ENCODE peak calls at places on chromosome 17, in four cellular contexts. One of them, this sample, is unnamed.

GRCh38 chr17:2194778-2195417 is 108.7 kb downstream of the SMG6 start:
- DNase-seq in K562: no peak
- DNase-seq in A549: no peak
- DNase-seq in HepG2: no peak
- DNase-seq in this sample: peak

GRCh38 chr17:6669479-6670212 is 18.1 kb downstream of the C17orf100 start:
- DNase-seq in K562: no peak
- DNase-seq in A549: peak
- DNase-seq in HepG2: no peak
- DNase-seq in this sample: no peak

GRCh38 chr17:65117384-65118035 is 19.7 kb upstream of the RGS9 start:
- DNase-seq in K562: no peak
- DNase-seq in A549: no peak
- DNase-seq in HepG2: no peak
- DNase-seq in this sample: no peak

GRCh38 chr17:43528319-43528987 is 17.7 kb downstream of the ETV4 start:
- DNase-seq in K562: peak
- DNase-seq in A549: no peak
- DNase-seq in HepG2: peak
- DNase-seq in this sample: no peak

GRCh38 chr17:69166957-69167356 is 25.3 kb upstream of the ABCA6 start:
- DNase-seq in K562: no peak
- DNase-seq in A549: no peak
- DNase-seq in HepG2: no peak
- DNase-seq in this sample: no peak

GRCh38 chr17:57277923-57278604 is 21.7 kb downstream of the MSI2 start:
- DNase-seq in K562: no peak
- DNase-seq in A549: no peak
- DNase-seq in HepG2: no peak
- DNase-seq in this sample: no peak

GRCh38 chr17:75490173-75490743 is 25.1 kb downstream of the CASKIN2 start:
- DNase-seq in K562: no peak
- DNase-seq in A549: no peak
- DNase-seq in HepG2: no peak
- DNase-seq in this sample: no peak

GRCh38 chr17:15404116-15404730 is 62.8 kb upstream of the TEKT3 start:
- DNase-seq in K562: no peak
- DNase-seq in A549: no peak
- DNase-seq in HepG2: no peak
- DNase-seq in this sample: no peak

GRCh38 chr17:32341141-32341856 is 674 bp downstream of the C17orf75 start:
- DNase-seq in K562: peak
- DNase-seq in A549: peak
- DNase-seq in HepG2: peak
- DNase-seq in this sample: no peak

GRCh38 chr17:73194514-73195222 is 1.8 kb downstream of the COG1 start:
- DNase-seq in K562: no peak
- DNase-seq in A549: no peak
- DNase-seq in HepG2: no peak
- DNase-seq in this sample: no peak

GRCh38 chr17:50630524-50631194 is 4.0 kb upstream of the ABCC3 start:
- DNase-seq in K562: peak
- DNase-seq in A549: peak
- DNase-seq in HepG2: peak
- DNase-seq in this sample: no peak

GRCh38 chr17:47618416-47618815 is 31.3 kb upstream of the KPNB1 start:
- DNase-seq in K562: peak
- DNase-seq in A549: peak
- DNase-seq in HepG2: peak
- DNase-seq in this sample: no peak

GRCh38 chr17:64455993-64456885 is 7.3 kb downstream of the MILR1 start:
- DNase-seq in K562: no peak
- DNase-seq in A549: no peak
- DNase-seq in HepG2: no peak
- DNase-seq in this sample: no peak

GRCh38 chr17:53633856-53634255 is 188.9 kb upstream of the KIF2B start:
- DNase-seq in K562: no peak
- DNase-seq in A549: no peak
- DNase-seq in HepG2: no peak
- DNase-seq in this sample: no peak

GRCh38 chr17:44304651-44305050 is 3.8 kb upstream of the RUNDC3A start:
- DNase-seq in K562: no peak
- DNase-seq in A549: no peak
- DNase-seq in HepG2: no peak
- DNase-seq in this sample: no peak

GRCh38 chr17:43477832-43478634 is 5.7 kb upstream of the DHX8 start:
- DNase-seq in K562: no peak
- DNase-seq in A549: no peak
- DNase-seq in HepG2: peak
- DNase-seq in this sample: no peak

GRCh38 chr17:32819035-32819434 is 57.9 kb downstream of the MYO1D start:
- DNase-seq in K562: peak
- DNase-seq in A549: no peak
- DNase-seq in HepG2: no peak
- DNase-seq in this sample: no peak

GRCh38 chr17:81083125-81083765 is 48.3 kb downstream of the BAIAP2 start:
- DNase-seq in K562: no peak
- DNase-seq in A549: no peak
- DNase-seq in HepG2: peak
- DNase-seq in this sample: no peak

GRCh38 chr17:47239663-47240374 is 13.8 kb upstream of the ITGB3 start:
- DNase-seq in K562: no peak
- DNase-seq in A549: peak
- DNase-seq in HepG2: no peak
- DNase-seq in this sample: no peak

GRCh38 chr17:44473367-44473766 is 29.8 kb downstream of the GPATCH8 start:
- DNase-seq in K562: no peak
- DNase-seq in A549: no peak
- DNase-seq in HepG2: no peak
- DNase-seq in this sample: no peak

GRCh38 chr17:80942360-80943345 is 49.0 kb upstream of the CHMP6 start:
- DNase-seq in K562: no peak
- DNase-seq in A549: no peak
- DNase-seq in HepG2: no peak
- DNase-seq in this sample: no peak

GRCh38 chr17:38431343-38432145 is 3.3 kb downstream of the ARHGAP23 start:
- DNase-seq in K562: no peak
- DNase-seq in A549: no peak
- DNase-seq in HepG2: no peak
- DNase-seq in this sample: no peak

GRCh38 chr17:36814958-36815357 is 122.3 kb upstream of the LHX1 start:
- DNase-seq in K562: no peak
- DNase-seq in A549: no peak
- DNase-seq in HepG2: no peak
- DNase-seq in this sample: no peak

GRCh38 chr17:5422505-5422904 is 2.5 kb downstream of the RPAIN start:
- DNase-seq in K562: no peak
- DNase-seq in A549: peak
- DNase-seq in HepG2: peak
- DNase-seq in this sample: no peak

GRCh38 chr17:38751144-38751802 is 1.3 kb upstream of the PSMB3 start:
- DNase-seq in K562: no peak
- DNase-seq in A549: peak
- DNase-seq in HepG2: no peak
- DNase-seq in this sample: no peak

GRCh38 chr17:1256699-1257098 is 13.5 kb upstream of the BHLHA9 start:
- DNase-seq in K562: no peak
- DNase-seq in A549: no peak
- DNase-seq in HepG2: no peak
- DNase-seq in this sample: no peak

GRCh38 chr17:42251115-42251514 is 25.1 kb downstream of the STAT5B start:
- DNase-seq in K562: peak
- DNase-seq in A549: peak
- DNase-seq in HepG2: peak
- DNase-seq in this sample: no peak

GRCh38 chr17:876272-876671 is 94.1 kb downstream of the MRM3 start:
- DNase-seq in K562: no peak
- DNase-seq in A549: no peak
- DNase-seq in HepG2: no peak
- DNase-seq in this sample: no peak

GRCh38 chr17:50274142-50274944 is at the start of gene TMEM92:
- DNase-seq in K562: peak
- DNase-seq in A549: peak
- DNase-seq in HepG2: no peak
- DNase-seq in this sample: peak

GRCh38 chr17:47305302-47305923 is 18.3 kb upstream of the EFCAB13 start:
- DNase-seq in K562: no peak
- DNase-seq in A549: peak
- DNase-seq in HepG2: peak
- DNase-seq in this sample: no peak

GRCh38 chr17:42845556-42845917 is 1.2 kb downstream of the AOC2 start:
- DNase-seq in K562: no peak
- DNase-seq in A549: no peak
- DNase-seq in HepG2: no peak
- DNase-seq in this sample: no peak

GRCh38 chr17:47935961-47936360 is 5.4 kb upstream of the PNPO start:
- DNase-seq in K562: peak
- DNase-seq in A549: peak
- DNase-seq in HepG2: no peak
- DNase-seq in this sample: no peak

GRCh38 chr17:48553190-48553547 is 8.3 kb upstream of the HOXB2 start:
- DNase-seq in K562: no peak
- DNase-seq in A549: no peak
- DNase-seq in HepG2: no peak
- DNase-seq in this sample: no peak

GRCh38 chr17:41863074-41863843 is 2.0 kb downstream of the KLHL11 start:
- DNase-seq in K562: no peak
- DNase-seq in A549: no peak
- DNase-seq in HepG2: no peak
- DNase-seq in this sample: no peak

GRCh38 chr17:41635121-41636097 is 11.0 kb upstream of the KRT17 start:
- DNase-seq in K562: no peak
- DNase-seq in A549: no peak
- DNase-seq in HepG2: no peak
- DNase-seq in this sample: no peak

GRCh38 chr17:47678196-47678595 is 15.8 kb upstream of the TBKBP1 start:
- DNase-seq in K562: no peak
- DNase-seq in A549: no peak
- DNase-seq in HepG2: no peak
- DNase-seq in this sample: no peak

GRCh38 chr17:12085076-12085949 is 64.6 kb downstream of the MAP2K4 start:
- DNase-seq in K562: no peak
- DNase-seq in A549: peak
- DNase-seq in HepG2: peak
- DNase-seq in this sample: no peak

GRCh38 chr17:73956595-73957465 is 246.6 kb upstream of the RPL38 start:
- DNase-seq in K562: peak
- DNase-seq in A549: peak
- DNase-seq in HepG2: peak
- DNase-seq in this sample: peak

GRCh38 chr17:79221597-79221996 is 147.0 kb downstream of the ENGASE start:
- DNase-seq in K562: no peak
- DNase-seq in A549: no peak
- DNase-seq in HepG2: no peak
- DNase-seq in this sample: no peak
- TF ChIP-seq PHF8 in K562: no peak
- TF ChIP-seq PHF8 in A549: no peak
- TF ChIP-seq PHF8 in HepG2: no peak
- TF ChIP-seq PHF8 in this sample: no peak

DNA sequence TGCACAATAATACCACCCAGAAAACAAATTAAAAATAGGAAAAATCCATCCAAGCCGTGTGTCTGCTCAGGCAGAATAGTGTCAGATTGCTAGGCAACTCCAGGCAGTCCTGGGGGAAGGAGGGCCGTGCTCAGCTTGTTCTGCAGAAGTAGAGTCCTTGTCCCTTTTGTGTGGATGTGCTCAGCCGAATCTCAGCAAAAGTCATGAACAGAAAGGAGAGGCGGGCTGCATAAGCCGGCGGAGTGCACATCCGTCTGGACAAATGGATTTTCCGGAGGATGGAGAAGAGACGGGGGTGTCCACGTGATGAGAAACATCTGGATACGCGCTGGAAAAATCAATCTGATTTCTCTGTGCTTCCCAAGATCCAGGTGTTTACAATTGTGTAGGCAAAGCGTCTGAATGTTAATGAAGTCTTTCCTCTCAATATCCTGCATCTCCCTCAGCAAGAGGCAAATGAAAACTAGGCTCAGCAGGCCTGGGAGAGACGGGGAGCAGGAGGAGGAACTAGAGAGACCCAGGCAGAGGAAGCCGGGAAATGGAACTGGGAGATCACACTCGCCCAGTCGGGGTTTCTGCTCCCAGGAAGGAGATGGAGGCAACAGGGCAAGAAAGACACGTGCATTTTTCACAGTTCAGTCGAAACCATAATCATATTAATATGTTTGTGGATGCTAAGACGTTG is 7.7 kb upstream of the RBFOX3 start:
- DNase-seq in K562: no peak
- DNase-seq in A549: no peak
- DNase-seq in HepG2: no peak
- DNase-seq in this sample: peak
- TF ChIP-seq PHF8 in K562: no peak
- TF ChIP-seq PHF8 in A549: no peak
- TF ChIP-seq PHF8 in HepG2: no peak
- TF ChIP-seq PHF8 in this sample: no peak

GRCh38 chr17:20206591-20206990 is 197.4 kb downstream of the SPECC1 start:
- DNase-seq in K562: no peak
- DNase-seq in A549: peak
- DNase-seq in HepG2: no peak
- DNase-seq in this sample: no peak
- TF ChIP-seq PHF8 in K562: no peak
- TF ChIP-seq PHF8 in A549: no peak
- TF ChIP-seq PHF8 in HepG2: no peak
- TF ChIP-seq PHF8 in this sample: no peak

DNA sequence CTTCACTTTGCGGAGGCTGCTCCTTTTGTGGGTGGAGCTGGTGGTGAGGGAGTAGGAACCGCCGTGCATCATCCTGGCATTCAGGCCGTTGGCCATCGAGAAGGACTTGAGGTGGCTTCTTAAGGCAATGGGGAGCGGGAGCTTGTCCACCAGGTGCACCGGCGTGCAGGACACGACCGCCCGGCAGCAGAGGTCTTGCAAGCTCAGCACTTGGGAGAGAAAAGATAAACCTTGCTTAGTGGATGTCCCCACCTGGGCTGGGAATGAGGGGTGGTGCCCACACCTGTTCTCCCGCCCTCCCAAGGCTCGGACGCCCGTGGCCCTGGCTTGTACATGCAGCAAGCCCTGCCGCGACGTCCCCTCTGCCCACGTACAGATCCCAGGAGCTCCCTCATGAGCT is 9.7 kb upstream of the WDR45B start:
- DNase-seq in K562: no peak
- DNase-seq in A549: no peak
- DNase-seq in HepG2: no peak
- DNase-seq in this sample: no peak
- TF ChIP-seq PHF8 in K562: no peak
- TF ChIP-seq PHF8 in A549: no peak
- TF ChIP-seq PHF8 in HepG2: no peak
- TF ChIP-seq PHF8 in this sample: no peak

GRCh38 chr17:10149573-10150399 is 48.6 kb downstream of the GAS7 start:
- DNase-seq in K562: no peak
- DNase-seq in A549: peak
- DNase-seq in HepG2: no peak
- DNase-seq in this sample: no peak
- TF ChIP-seq PHF8 in K562: no peak
- TF ChIP-seq PHF8 in A549: no peak
- TF ChIP-seq PHF8 in HepG2: no peak
- TF ChIP-seq PHF8 in this sample: no peak

This sample was measured in H1.